ENCODE peak calls at places on chromosomes 11 and 22, in five cellular contexts. R is progenitor cell of endocrine pancreas, S is lower lobe of right lung, V is neural crest cell, A is RWPE1. L is an unnamed sample.

GRCh38 chr11:57644748-57645715 is 4.7 kb downstream of the YPEL4 start:
- DNase-seq in R (peak), A (peak), S (peak), V (peak), L (peak)

GRCh38 chr11:129639300-129639699 is 176.3 kb upstream of the TMEM45B start:
- DNase-seq in S (no peak), V (no peak), R (no peak), A (peak), L (no peak)

GRCh38 chr22:23789638-23790037 is 2.9 kb downstream of the SMARCB1 start:
- DNase-seq in R (no peak), S (peak), A (no peak), V (no peak), L (no peak)

GRCh38 chr22:45994516-45995404 is 17.8 kb upstream of the WNT7B start:
- DNase-seq in S (peak), V (peak), R (peak), A (peak), L (peak)

GRCh38 chr11:115613986-115614625 is 109.9 kb upstream of the CADM1 start:
- DNase-seq in R (no peak), S (no peak), A (peak), V (no peak), L (no peak)

GRCh38 chr11:117431436-117431835 is 103.8 kb downstream of the CEP164 start:
- DNase-seq in R (no peak), S (no peak), V (no peak), A (no peak), L (no peak)

GRCh38 chr11:116657842-116658825 is 114.7 kb downstream of the BUD13 start:
- DNase-seq in S (no peak), V (no peak), A (no peak), R (no peak), L (no peak)

GRCh38 chr22:23073506-23074229 is 3.3 kb downstream of the GNAZ start:
- DNase-seq in R (no peak), A (no peak), V (no peak), S (peak), L (no peak)

GRCh38 chr11:120820040-120820439 is 203.9 kb upstream of the TBCEL start:
- DNase-seq in R (no peak), A (no peak), V (no peak), S (no peak), L (no peak)

GRCh38 chr22:37449281-37449680 is 22.0 kb upstream of the ELFN2 start:
- DNase-seq in A (no peak), R (no peak), V (no peak), S (no peak), L (no peak)

GRCh38 chr22:50399751-50400331 is 56.7 kb downstream of the PPP6R2 start:
- DNase-seq in V (peak), S (peak), A (peak), R (no peak), L (peak)

GRCh38 chr22:49848690-49849160 is 4.9 kb upstream of the ZBED4 start:
- DNase-seq in R (no peak), A (no peak), S (no peak), V (no peak), L (no peak)

GRCh38 chr11:10493041-10493663 is 38.1 kb downstream of the AMPD3 start:
- DNase-seq in V (no peak), A (no peak), R (no peak), S (no peak), L (no peak)

GRCh38 chr11:26578998-26579635 is 7.1 kb upstream of the MUC15 start:
- DNase-seq in A (peak), S (no peak), V (no peak), R (no peak), L (no peak)

GRCh38 chr11:34250732-34251639 is 106.8 kb downstream of the ABTB2 start:
- DNase-seq in R (no peak), V (peak), S (peak), A (peak), L (peak)

GRCh38 chr22:40509401-40510134 is 127.0 kb downstream of the MRTFA start:
- DNase-seq in R (no peak), V (no peak), A (peak), S (no peak), L (no peak)

GRCh38 chr22:43698403-43698802 is 113.7 kb downstream of the EFCAB6 start:
- DNase-seq in A (no peak), V (no peak), R (no peak), S (no peak), L (no peak)

GRCh38 chr11:117978982-117979381 is 7.2 kb upstream of the IL10RA start:
- DNase-seq in S (no peak), A (no peak), V (no peak), R (no peak), L (no peak)

GRCh38 chr22:18091478-18091877 is 13.7 kb downstream of the PEX26 start:
- DNase-seq in A (no peak), R (no peak), S (no peak), V (no peak), L (no peak)

GRCh38 chr11:2988361-2988762 is 3.8 kb downstream of the NAP1L4 start:
- DNase-seq in R (no peak), S (no peak), V (no peak), A (no peak), L (no peak)

GRCh38 chr22:23248583-23248982 is 68.3 kb downstream of the BCR start:
- DNase-seq in S (no peak), A (peak), R (no peak), V (no peak), L (no peak)

GRCh38 chr22:37501610-37502341 is 15.6 kb upstream of the MFNG start:
- DNase-seq in S (peak), V (no peak), R (peak), A (no peak), L (no peak)

GRCh38 chr11:76791861-76792260 is 8.7 kb downstream of the TSKU start:
- DNase-seq in A (no peak), S (no peak), R (no peak), V (no peak), L (no peak)

GRCh38 chr11:77191429-77191822 is 63.4 kb downstream of the MYO7A start:
- DNase-seq in A (no peak), S (no peak), V (no peak), R (no peak), L (no peak)

GRCh38 chr11:69674267-69674885 is 777 bp downstream of the LTO1 start:
- DNase-seq in A (peak), R (no peak), S (no peak), V (no peak), L (no peak)

DNA sequence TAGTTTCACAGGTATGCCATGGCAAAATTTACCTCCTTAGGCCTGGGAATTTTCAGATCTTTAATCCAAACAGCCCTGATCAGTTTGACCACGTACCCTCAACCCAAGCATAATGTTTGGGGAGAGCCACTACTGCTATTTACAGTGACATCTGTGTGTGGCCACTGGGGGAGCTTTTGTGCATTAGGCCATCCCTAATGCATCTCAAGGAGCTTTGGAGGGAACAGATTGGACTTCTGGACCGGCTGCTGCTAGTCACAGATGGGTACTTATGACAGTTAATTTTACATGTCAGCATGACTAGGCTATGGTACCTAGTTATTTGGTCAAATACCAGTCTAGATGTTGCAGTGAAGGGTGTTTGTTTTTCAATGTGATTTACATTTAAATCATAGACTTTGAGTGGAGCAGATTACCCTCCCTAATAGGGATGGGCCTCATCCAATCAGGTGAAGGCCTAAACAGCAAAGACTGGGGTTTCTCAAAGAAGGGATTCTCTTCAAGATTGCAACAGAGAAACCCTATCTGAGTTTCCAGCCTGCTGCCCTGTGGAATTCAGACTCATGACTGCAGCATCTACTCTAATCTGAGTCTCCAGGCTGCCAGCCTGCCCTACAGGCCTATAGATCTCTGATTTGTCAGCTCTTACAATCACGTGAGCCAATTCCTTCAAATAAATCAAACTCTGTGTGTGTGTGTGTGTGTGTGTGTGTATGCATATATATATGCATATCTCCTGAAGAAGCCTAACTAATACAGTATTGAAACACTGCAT is 37.9 kb upstream of the GALNT18 start:
- DNase-seq in A (no peak), S (no peak), V (no peak), R (no peak), L (no peak)
- TF ChIP-seq CTCF in A (no peak), S (peak), V (no peak), R (no peak), L (no peak)

GRCh38 chr11:1490651-1491050 is 4.1 kb upstream of the MOB2 start:
- DNase-seq in A (no peak), R (no peak), V (no peak), S (no peak), L (no peak)

GRCh38 chr11:1491379-1491778 is 4.8 kb upstream of the MOB2 start:
- DNase-seq in V (no peak), A (no peak), R (no peak), S (no peak), L (no peak)

GRCh38 chr11:1497600-1497999 is 11.0 kb upstream of the MOB2 start:
- DNase-seq in V (no peak), R (no peak), S (peak), A (no peak), L (no peak)

GRCh38 chr11:1494650-1495049 is 8.1 kb upstream of the MOB2 start:
- DNase-seq in S (no peak), R (no peak), A (no peak), V (no peak), L (no peak)

DNA sequence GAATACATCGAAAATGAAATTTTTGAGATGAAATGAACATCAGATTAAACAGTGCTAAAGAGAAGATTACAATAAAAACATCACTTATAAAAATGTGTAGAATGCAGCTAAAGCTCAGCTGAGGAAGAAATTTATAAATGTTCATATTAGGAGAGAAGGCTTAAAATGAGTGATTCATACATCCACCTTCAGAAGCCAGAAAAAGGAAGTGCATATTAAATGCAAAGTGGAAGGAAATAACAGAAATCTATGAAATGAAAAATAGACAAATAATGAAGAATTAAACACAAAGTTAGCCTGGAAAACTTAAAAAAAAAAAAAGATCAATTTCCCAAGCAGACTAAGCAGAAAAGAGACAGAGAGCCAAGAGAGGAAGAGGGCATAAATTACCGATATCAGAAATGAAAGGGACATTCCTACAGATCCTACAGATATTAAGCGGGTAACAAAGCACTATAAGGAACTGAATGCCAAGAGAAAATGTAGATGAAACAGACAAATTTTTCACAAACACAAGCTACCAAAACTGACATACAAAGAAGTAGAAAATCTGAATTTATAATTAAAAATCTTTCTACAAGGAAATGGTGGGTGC is 7.2 kb upstream of the MOB2 start:
- DNase-seq in R (no peak), A (no peak), S (no peak), V (no peak), L (no peak)
- TF ChIP-seq CTCF in R (no peak), A (no peak), S (no peak), V (no peak), L (no peak)

DNA sequence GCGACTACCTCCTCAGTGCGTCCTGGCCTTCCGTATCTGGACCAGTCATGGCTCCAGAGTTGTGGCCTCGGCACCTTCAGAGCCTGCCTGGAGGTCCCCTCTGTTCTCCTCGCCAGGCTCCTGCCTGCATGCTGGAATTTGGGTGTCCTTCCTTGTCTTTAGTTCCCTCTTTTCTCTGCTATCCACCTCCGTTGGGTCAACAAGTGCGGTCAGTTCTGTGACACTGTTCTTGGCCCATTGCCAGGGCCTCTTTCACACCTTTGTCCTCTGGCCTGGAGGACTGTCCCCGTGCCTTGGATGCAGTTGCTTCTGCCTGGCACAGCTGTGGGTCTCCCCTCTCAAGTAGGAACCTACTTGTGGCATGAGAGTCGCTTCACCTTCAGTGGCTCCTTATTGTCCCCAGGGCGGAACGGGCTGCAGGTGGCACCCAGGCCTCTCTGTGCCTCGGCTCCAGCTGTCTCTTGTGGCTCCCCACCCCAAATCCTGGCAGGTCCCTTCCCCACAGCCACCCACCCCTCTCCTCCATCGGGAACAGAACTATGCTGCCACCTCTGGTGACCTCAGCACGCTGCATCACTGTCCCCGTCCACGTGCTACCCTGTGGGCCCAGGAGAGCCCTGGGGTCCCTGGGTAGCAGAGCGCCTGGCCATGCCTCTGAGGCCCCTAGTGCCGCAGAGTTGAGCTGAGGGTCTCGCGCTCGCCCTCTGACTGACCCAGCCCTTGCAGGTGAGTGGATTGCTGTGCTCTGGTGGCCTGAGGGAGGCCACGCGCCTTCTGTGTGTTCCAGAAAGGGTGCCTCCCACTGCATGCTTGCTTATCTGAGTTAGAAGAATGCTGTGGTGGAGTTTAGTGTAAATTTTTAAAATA is 4.7 kb downstream of the DGCR8 start:
- DNase-seq in S (peak), A (no peak), R (peak), V (peak), L (no peak)
- TF ChIP-seq CTCF in S (no peak), A (peak), R (peak), V (peak), L (no peak)

GRCh38 chr22:33139937-33140336 is 81.8 kb upstream of the SYN3 start:
- DNase-seq in S (no peak), A (no peak), R (no peak), V (no peak), L (no peak)
- TF ChIP-seq CTCF in S (no peak), A (no peak), R (no peak), V (no peak), L (no peak)

DNA sequence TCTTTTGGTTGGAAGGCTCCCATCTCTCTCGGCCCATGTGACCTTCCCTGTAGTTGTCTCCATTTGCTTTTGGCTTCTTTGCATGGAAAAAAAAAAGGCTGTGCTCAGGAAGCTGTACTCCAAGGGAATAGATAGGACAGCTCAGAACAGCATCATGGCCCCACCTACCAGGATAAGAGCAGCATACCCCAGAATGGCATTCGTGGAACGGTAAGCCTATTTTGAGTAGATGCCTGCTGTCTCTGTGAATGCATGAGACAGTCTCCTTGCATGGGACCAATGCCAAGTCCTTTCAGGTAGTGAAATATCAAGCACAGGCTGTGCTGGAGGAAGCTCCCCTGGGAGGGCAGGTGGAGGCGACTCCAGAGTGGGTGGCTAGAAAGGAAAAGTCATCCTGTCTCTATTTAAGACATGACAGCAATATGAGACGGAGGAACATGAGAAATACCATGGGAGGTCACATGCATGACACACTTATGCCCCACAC is 94.1 kb upstream of the AMOTL1 start:
- DNase-seq in S (no peak), A (peak), V (no peak), R (no peak), L (no peak)
- TF ChIP-seq CTCF in S (no peak), A (no peak), V (no peak), R (no peak), L (no peak)

L was measured in natural killer cell.